ENCODE peak calls at places on chromosomes 12 and 14, in four cellular contexts. H is IMR-90, O is A549, K is K562. E is an unnamed sample.

GRCh38 chr14:36659010-36659821 is 2.4 kb upstream of the PAX9 start:
- DNase-seq in O (no peak), H (no peak), K (no peak), E (no peak)

GRCh38 chr12:82687020-82687951 is 580 bp downstream of the TMTC2 start:
- DNase-seq in O (peak), H (peak), K (no peak), E (no peak)

GRCh38 chr12:77841467-77842054 is 10.9 kb downstream of the NAV3 start:
- DNase-seq in H (no peak), O (no peak), K (no peak), E (no peak)

GRCh38 chr12:14950421-14950820 is 11.0 kb downstream of the ARHGDIB start:
- DNase-seq in K (no peak), H (no peak), O (no peak), E (no peak)

GRCh38 chr12:46265734-46266133 is 3.1 kb downstream of the SLC38A1 start:
- DNase-seq in K (no peak), O (no peak), H (no peak), E (no peak)

GRCh38 chr12:47740536-47741339 is 15.4 kb upstream of the ENDOU start:
- DNase-seq in H (no peak), O (no peak), K (no peak), E (peak)

GRCh38 chr14:32939254-32940065 is 781 bp downstream of the NPAS3 start:
- DNase-seq in K (no peak), O (no peak), H (peak), E (no peak)

GRCh38 chr14:59481407-59482119 is 2.6 kb downstream of the L3HYPDH start:
- DNase-seq in H (peak), O (peak), K (no peak), E (peak)

DNA sequence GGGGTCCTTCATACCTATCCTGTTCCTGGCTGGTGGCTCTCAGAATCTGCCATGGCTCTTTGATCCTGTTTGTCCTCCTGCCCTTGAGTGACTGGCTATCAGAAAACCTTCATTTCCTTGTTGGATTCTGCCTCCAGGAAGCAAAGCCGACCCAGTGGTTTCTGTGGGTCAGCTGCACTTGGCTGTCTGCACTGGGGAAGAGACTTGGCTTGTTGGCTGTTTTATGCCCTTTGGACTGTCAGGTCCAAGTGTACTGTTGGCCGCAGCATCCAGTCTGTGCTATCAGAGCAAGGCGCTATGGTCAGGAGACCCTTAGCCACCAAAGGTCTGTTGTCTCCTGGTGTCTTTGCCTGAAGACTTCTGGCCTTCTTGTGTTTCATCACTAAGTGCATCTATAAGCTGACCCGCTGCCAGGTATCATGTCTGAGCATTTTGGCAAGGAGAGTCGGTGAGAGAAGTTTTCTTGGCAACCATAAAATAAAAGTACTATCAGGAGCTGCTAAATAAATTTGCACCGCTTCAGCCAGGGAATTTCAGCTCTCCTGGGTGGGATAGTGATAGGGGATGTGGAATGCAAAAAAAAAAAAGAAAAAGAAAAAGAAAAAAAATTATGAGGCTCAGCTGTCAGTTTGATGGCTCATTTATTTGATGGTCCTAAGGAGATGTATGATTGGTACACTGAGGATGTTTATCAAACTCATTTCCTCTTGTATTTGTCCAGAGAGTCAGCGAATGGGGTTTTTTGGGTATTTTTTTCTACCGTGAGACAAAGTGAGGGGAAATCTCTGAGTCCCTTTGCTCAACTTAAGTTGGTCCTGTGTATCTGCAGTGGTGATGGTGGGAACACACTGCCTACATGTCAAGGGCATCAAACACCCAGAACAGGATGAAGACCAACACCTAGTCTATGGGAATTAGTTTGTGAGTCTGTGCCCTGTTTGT is 177.2 kb upstream of the HIF1A start:
- DNase-seq in H (no peak), O (no peak), K (no peak), E (peak)
- TF ChIP-seq MAZ in H (no peak), O (no peak), K (no peak), E (no peak)

GRCh38 chr14:75426332-75427125 is 1.3 kb upstream of the JDP2 start:
- DNase-seq in H (no peak), O (no peak), K (no peak), E (peak)

GRCh38 chr14:75427126-75427481 is 718 bp upstream of the JDP2 start:
- DNase-seq in O (no peak), H (no peak), K (no peak), E (no peak)

GRCh38 chr14:75424496-75424895 is 3.3 kb upstream of the JDP2 start:
- DNase-seq in O (no peak), H (no peak), K (no peak), E (no peak)

GRCh38 chr14:75427482-75428229 is at the start of gene JDP2:
- DNase-seq in K (peak), O (peak), H (peak), E (peak)

GRCh38 chr14:75425443-75425842 is 2.4 kb upstream of the JDP2 start:
- DNase-seq in K (no peak), H (peak), O (no peak), E (no peak)
- TF ChIP-seq MAZ in K (no peak), H (no peak), O (no peak), E (no peak)

DNA sequence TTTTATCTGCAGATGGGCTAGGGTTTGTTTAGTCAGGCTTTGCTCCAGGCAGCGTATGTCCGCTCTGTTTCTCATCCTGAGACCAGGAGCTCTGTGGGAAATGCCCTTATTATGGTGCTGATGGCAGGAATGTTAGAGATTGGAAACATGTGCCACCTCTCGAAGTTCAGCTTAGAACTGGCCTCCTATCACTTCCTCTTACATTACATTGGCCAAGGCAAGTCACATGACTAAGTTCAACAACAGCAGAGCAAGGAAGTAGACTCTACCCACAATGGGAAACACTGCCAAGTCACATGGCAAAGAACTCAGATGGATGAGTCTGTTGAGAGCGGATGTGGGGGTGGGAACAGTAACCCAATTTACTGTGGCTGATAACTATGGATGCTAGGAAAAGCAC is 161.9 kb upstream of the WSCD2 start:
- DNase-seq in O (peak), K (no peak), H (no peak), E (no peak)
- TF ChIP-seq MAZ in O (no peak), K (no peak), H (no peak), E (no peak)

GRCh38 chr12:98894412-98895085 is 249.5 kb downstream of the APAF1 start:
- DNase-seq in H (no peak), K (no peak), O (no peak), E (no peak)
- TF ChIP-seq MAZ in H (no peak), K (no peak), O (no peak), E (no peak)

GRCh38 chr14:71588576-71589215 is 343.5 kb upstream of the RGS6 start:
- DNase-seq in K (no peak), H (no peak), O (no peak), E (no peak)
- TF ChIP-seq MAZ in K (no peak), H (no peak), O (no peak), E (no peak)

DNA sequence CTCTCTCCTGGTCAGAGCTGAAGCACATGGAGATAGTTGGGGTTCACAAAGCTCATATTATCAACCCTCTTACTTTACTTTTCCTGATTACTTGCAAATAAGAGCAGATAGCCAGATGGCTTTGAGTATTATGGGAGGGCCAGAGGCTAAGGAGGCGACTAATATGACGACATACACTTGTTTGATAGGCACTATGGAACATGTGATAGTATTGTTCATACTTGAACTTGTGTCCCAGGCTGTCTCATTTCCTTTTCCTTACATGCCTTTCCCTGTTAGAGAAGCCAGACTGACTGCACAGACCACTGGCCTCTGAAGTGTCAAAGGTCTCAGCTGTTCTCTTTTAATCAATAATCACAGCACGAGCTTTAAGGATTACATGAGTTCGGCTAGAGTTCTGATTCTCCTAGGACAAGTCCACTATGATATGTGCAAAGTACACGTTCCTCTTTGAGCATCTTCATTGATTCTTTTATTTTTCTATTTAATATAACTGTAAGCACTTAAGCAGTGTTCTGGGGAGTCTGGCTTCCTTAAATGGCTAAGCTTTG is 326.0 kb downstream of the PRKD1 start:
- DNase-seq in H (peak), K (no peak), O (no peak), E (no peak)
- TF ChIP-seq MAZ in H (no peak), K (no peak), O (no peak), E (no peak)

DNA sequence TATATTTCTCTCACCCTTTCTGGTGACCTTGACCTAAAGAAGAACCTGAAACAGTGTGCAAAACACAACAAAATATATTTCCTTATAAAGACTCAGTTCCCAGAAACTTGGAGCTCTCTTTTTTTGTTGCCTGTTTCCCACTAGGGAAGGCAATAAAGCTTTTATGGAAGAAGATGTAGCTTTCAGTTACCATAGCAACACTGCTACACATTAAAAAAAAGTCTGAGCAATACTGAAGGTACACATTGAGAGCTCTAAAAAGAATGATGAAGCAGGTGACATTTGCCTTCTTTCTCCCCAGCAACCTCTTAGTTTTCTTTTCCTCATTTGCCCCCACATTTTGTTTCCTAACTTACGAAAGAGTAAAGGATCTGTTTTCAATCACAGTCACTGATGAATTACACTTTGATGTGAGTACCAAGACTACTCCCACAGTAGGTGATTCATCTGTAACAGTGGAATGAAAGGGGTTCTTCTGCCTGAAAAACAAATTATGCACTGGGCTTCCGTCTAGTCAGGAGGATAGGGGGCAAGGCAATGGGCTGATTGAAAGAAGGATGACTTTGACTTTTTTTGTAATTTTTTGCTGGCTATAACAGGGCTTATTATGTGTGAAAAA is 1.1 kb upstream of the CATSPERB start:
- DNase-seq in O (peak), H (no peak), K (no peak), E (no peak)
- TF ChIP-seq MAZ in O (no peak), H (no peak), K (no peak), E (no peak)

GRCh38 chr14:69038449-69039286 is 59.6 kb upstream of the ACTN1 start:
- DNase-seq in K (no peak), O (peak), H (peak), E (no peak)
- TF ChIP-seq MAZ in K (no peak), O (no peak), H (peak), E (no peak)

GRCh38 chr12:12719496-12719895 is 2.3 kb downstream of the CDKN1B start:
- DNase-seq in K (no peak), O (peak), H (no peak), E (no peak)

GRCh38 chr12:12720052-12720451 is 2.9 kb downstream of the CDKN1B start:
- DNase-seq in H (no peak), K (no peak), O (peak), E (no peak)

GRCh38 chr12:12722351-12723146 is 5.4 kb downstream of the CDKN1B start:
- DNase-seq in O (peak), H (peak), K (no peak), E (no peak)

GRCh38 chr12:12720637-12721250 is 3.6 kb downstream of the CDKN1B start:
- DNase-seq in H (no peak), O (peak), K (no peak), E (no peak)

GRCh38 chr12:12721251-12721689 is 4.1 kb downstream of the CDKN1B start:
- DNase-seq in K (peak), O (peak), H (no peak), E (no peak)
- TF ChIP-seq MAZ in K (no peak), O (no peak), H (no peak), E (no peak)

DNA sequence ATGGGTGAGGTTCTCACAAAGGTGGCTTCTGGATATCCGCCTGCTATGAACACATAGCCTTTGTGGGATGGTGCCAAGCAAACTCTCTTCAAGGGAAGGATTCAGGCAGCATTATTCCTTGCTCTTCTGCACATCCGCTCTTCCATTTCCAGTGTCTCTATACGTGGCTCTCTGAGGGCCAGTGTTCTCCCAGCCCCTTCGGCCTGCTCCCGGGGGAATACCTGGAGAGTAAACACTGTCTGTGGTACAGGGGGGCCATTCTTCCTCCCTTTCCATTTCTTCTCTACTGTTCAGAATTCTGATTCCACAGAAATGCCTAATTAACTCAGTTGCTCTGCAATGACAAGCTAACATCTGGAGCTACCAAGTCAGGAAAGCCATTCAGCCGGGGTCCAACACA is 182.2 kb downstream of the CACNA1C start:
- DNase-seq in H (no peak), O (no peak), K (no peak), E (no peak)
- TF ChIP-seq MAZ in H (no peak), O (no peak), K (no peak), E (no peak)

E was measured in HepG2.